ENCODE peak calls at places on chromosomes 3 and 15, in eight cellular contexts. A, O, W, B, C, G, M and H are unnamed samples.
A peak's percentile ranks its signal among the peaks of the same experiment; 100 is the strongest.

GRCh38 chr15:71124937-71125755 is 9.9 kb downstream of the THSD4 start:
- DNase-seq in G (no peak), B (no peak), C (no peak), W (no peak), A (no peak), O (no peak), M (no peak), H (no peak)

GRCh38 chr3:157418104-157418503 is 18.5 kb upstream of the PTX3 start:
- DNase-seq in W (no peak), O (no peak), M (no peak), A (no peak), C (no peak), B (no peak), G (no peak), H (no peak)

GRCh38 chr15:42157981-42158765 is 1.7 kb upstream of the PLA2G4F start:
- DNase-seq in O (no peak), G (no peak), C (no peak), A (no peak), M (no peak), B (no peak), W (peak; percentile 11), H (peak; percentile 53)

GRCh38 chr15:100966997-100967396 is 47.8 kb downstream of the LRRK1 start:
- DNase-seq in O (no peak), C (no peak), M (no peak), W (no peak), G (no peak), B (no peak), A (no peak), H (no peak)

GRCh38 chr3:134445631-134446030 is 40.2 kb downstream of the ANAPC13 start:
- DNase-seq in O (peak; percentile 42), A (no peak), W (no peak), B (no peak), M (no peak), C (no peak), G (no peak), H (peak; percentile 65)

GRCh38 chr3:184752361-184752760 is 40.5 kb upstream of the MAGEF1 start:
- DNase-seq in A (no peak), B (no peak), M (no peak), W (no peak), G (no peak), C (no peak), O (no peak), H (no peak)

GRCh38 chr3:117059054-117059989 is 349.7 kb downstream of the TUSC7 start:
- DNase-seq in G (no peak), M (no peak), B (peak; percentile 6), O (no peak), W (no peak), C (peak; percentile 3), A (no peak), H (no peak)

GRCh38 chr3:37052860-37053259 is 59.5 kb downstream of the MLH1 start:
- DNase-seq in B (no peak), C (no peak), M (no peak), A (no peak), O (no peak), G (no peak), W (peak; percentile 44), H (no peak)

GRCh38 chr3:21531909-21532308 is 219.1 kb downstream of the ZNF385D start:
- DNase-seq in G (no peak), C (no peak), O (no peak), A (no peak), B (no peak), M (no peak), W (no peak), H (no peak)

GRCh38 chr15:82100116-82100795 is 54.4 kb upstream of the MEX3B start:
- DNase-seq in G (no peak), C (no peak), A (no peak), M (no peak), O (no peak), W (no peak), B (no peak), H (no peak)

GRCh38 chr3:48399387-48400172 is 27.6 kb downstream of the FBXW12 start:
- DNase-seq in A (no peak), C (no peak), G (no peak), B (no peak), O (no peak), W (no peak), M (peak; percentile 16), H (peak; percentile 19)

GRCh38 chr3:29144361-29144760 is 136.5 kb upstream of the RBMS3 start:
- DNase-seq in O (no peak), M (no peak), A (no peak), B (no peak), C (no peak), G (no peak), W (no peak), H (no peak)

GRCh38 chr15:81302605-81303204 is 21.2 kb downstream of the STARD5 start:
- DNase-seq in O (no peak), G (no peak), C (no peak), M (no peak), W (no peak), B (no peak), A (no peak), H (no peak)

GRCh38 chr15:86595741-86596140 is 516.1 kb downstream of the AGBL1 start:
- DNase-seq in W (no peak), B (no peak), M (no peak), C (no peak), G (no peak), O (no peak), A (no peak), H (no peak)

GRCh38 chr3:78846688-78847087 is 921.1 kb downstream of the ROBO1 start:
- DNase-seq in O (no peak), B (no peak), A (no peak), M (no peak), C (no peak), G (no peak), W (no peak), H (no peak)

GRCh38 chr3:135136361-135137100 is 341.5 kb downstream of the EPHB1 start:
- DNase-seq in G (no peak), W (no peak), C (no peak), A (no peak), M (no peak), B (no peak), O (no peak), H (no peak)

GRCh38 chr3:65596511-65597224 is 442.1 kb downstream of the MAGI1 start:
- DNase-seq in A (no peak), O (no peak), G (no peak), B (no peak), C (no peak), W (no peak), M (no peak), H (no peak)

DNA sequence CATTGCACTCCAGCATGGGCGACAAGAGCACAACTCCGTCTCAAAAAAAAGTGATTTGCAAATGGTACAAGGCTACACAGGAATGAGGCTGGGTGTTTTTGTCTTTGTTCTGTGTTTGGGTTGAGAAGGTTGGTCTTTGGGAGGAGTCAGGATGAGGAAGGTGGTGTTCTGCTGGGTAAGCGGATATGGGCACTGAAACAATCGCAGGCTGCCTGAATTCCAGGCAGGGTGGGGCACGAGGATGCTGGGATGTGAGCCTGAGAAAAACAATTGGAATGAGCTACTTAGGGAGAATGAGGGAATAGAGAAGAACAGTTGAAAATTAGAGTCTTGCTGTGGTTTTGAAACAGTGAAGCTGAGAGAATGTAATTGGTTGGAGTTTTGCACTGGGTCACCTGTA is 51.6 kb downstream of the ZBTB38 start:
- DNase-seq in G (no peak), W (no peak), C (no peak), B (no peak), M (no peak), A (no peak), O (no peak), H (no peak)
- TF ChIP-seq POLR2A in G (no peak), W (no peak), C (no peak), B (no peak), M (no peak), A (no peak), O (no peak), H (no peak)

DNA sequence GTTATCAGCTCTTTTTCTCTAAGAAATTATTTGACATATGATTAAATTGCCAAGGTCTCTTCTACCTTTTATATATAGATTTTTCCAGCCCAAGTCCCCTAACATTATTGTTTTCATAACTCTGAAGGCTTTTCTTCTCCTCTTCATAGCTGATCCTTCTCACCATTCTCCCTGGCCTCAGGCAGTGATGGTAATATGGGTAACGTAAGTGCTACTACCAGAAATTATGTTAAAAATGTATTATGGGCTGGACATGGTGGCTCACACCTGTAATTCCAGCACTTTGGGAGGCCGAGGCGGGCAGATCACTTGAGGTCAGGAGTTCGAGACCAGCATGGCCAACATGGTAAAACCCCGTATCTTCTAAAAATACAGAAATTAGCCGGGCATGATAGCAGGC is 29.2 kb downstream of the BMF start:
- DNase-seq in W (no peak), A (no peak), B (no peak), G (no peak), O (no peak), C (no peak), M (no peak), H (no peak)
- TF ChIP-seq CTCF in W (no peak), A (no peak), B (no peak), G (no peak), O (no peak), C (no peak), M (no peak), H (no peak)

DNA sequence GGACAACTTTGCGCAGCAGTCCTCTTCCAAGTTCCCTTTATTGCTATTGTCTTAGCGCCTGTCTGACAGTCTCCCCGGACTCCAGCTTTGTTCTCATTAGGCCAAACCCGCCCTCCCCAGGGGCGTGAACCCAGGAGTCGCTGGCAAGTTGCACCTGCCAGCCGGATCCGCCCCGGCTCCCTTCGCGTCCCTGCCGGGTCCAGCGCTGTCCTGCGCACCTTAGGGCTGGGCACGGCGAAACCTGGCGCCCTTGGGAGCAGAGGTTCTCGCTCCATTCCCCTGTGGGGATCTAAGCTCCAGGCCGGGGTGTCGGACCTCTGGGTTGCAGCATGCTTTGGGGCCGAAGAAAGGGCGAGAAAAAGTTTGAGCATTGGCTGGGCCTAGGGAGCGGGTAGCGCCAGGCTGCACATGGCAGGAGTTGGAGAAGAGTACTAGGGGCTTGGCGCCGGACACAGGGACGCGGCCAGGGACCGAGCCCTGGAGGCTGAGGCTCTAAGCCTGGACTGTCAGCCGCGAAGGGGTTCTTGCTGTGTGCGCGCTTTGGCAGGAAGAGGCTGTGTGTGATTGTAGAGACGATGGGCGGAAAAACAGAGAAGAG is 335.1 kb upstream of the THRB start:
- DNase-seq in G (no peak), W (peak; percentile 55), C (peak; percentile 12), B (no peak), O (no peak), M (no peak), A (peak; percentile 17), H (no peak)
- H3K4me3 ChIP-seq in G (peak overlapping the region; percentile 39), W (peak overlapping the region; percentile 75), C (peak overlapping the region; percentile 49), B (no peak overlapping the region), O (peak overlapping the region; percentile 52), M (peak overlapping the region; percentile 38), A (peak overlapping the region; percentile 50), H (peak overlapping the region; percentile 23)

DNA sequence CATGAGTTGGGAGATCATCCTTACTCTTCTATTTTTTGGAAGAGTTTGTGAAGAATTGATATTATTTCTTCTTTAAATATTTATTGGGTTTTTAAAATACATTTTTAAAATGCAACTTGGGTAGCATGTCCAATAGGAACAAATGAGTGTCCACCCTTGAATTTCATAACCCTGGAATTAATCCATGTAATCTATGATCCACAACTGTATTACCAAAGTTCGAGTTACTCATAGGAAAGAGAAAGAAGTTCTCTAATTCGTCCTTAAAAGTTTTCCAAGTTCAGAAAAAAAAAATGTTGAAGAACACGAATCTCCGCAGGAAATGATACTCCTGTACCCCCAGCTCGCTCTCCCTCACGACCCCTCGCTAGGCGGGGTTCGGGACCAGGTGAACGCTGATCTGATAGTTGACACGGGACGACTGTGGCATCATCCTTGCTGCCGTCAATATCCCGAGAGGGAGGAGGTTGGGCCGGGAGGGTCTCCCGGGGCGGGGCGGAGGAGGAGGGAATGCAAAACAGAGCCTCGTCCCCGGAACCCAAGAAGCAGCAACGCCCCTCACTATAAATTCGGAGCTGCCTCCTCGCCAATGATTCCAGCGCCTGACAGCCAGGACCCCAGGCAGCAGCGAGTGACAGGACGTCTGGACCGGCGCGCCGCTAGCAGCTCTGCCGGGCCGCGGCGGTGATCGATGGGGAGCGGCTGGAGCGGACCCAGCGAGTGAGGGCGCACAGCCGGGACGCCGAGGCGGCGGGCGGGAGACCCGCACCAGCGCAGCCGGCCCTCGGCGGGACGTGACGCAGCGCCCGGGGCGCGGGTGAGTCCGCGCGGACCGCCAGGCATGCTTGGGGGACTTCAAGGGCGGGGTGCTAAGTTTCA is at the start of gene AGTR1:
- DNase-seq in M (peak; percentile 45), B (no peak), O (peak; percentile 83), A (peak; percentile 91), W (peak; percentile 28), G (peak; percentile 91), C (peak; percentile 28), H (peak; percentile 96)
- TF ChIP-seq POLR2A in M (no peak), B (no peak), O (no peak), A (peak; percentile 97), W (no peak), G (no peak), C (peak; percentile 23), H (no peak)